ENCODE peak calls at places on chromosomes 2 and 18, in eight cellular contexts. U is DND-41, E is astrocyte, A is PC-3, S is HCT116, Y is upper lobe of right lung, G is psoas muscle, O is neural progenitor cell. L is an unnamed sample. For H3K36me3 and H3K4me1, the result is how much of the 10 kb centered on the place peaks cover.

GRCh38 chr2:45643095-45643494 is 8.4 kb upstream of the PRKCE start:
- DNase-seq in Y (no peak), A (no peak), E (no peak), G (no peak), U (no peak), S (no peak), O (peak), L (no peak)

GRCh38 chr18:58135806-58136331 is 91.8 kb downstream of the NEDD4L start:
- DNase-seq in U (peak), A (peak), G (no peak), S (peak), Y (no peak), O (peak), E (peak), L (peak)

GRCh38 chr2:191687867-191688266 is 9.9 kb downstream of the NABP1 start:
- DNase-seq in A (no peak), G (no peak), Y (no peak), U (no peak), E (no peak), O (no peak), S (no peak), L (no peak)

GRCh38 chr2:163717993-163718680 is 17.7 kb downstream of the FIGN start:
- DNase-seq in A (no peak), S (no peak), Y (no peak), E (no peak), G (no peak), O (peak), U (no peak), L (no peak)

GRCh38 chr2:111662771-111663470 is 221.1 kb downstream of the ANAPC1 start:
- DNase-seq in O (no peak), S (no peak), A (peak), G (no peak), E (peak), Y (no peak), U (peak), L (no peak)

GRCh38 chr2:236715077-236715476 is 145.5 kb downstream of the ACKR3 start:
- DNase-seq in U (no peak), A (no peak), G (no peak), S (no peak), E (peak), Y (no peak), O (peak), L (peak)

GRCh38 chr2:112883669-112884068 is 27.3 kb upstream of the IL37 start:
- DNase-seq in E (no peak), A (no peak), S (no peak), G (no peak), U (no peak), Y (no peak), O (no peak), L (no peak)

GRCh38 chr18:31657823-31658669 is 26.3 kb downstream of the B4GALT6 start:
- DNase-seq in E (no peak), U (no peak), A (no peak), S (no peak), Y (no peak), O (no peak), G (no peak), L (no peak)

GRCh38 chr2:190493095-190493494 is 41.4 kb downstream of the NEMP2 start:
- DNase-seq in S (no peak), E (no peak), U (no peak), G (no peak), A (no peak), Y (no peak), O (no peak), L (no peak)

GRCh38 chr2:15750822-15751221 is 159.2 kb downstream of the DDX1 start:
- DNase-seq in G (no peak), U (no peak), Y (no peak), S (no peak), E (no peak), A (no peak), O (no peak), L (peak)

GRCh38 chr2:64133828-64134227 is 10.4 kb downstream of the PELI1 start:
- DNase-seq in A (peak), E (peak), Y (no peak), G (no peak), S (no peak), O (no peak), U (no peak), L (no peak)

GRCh38 chr2:161369311-161369710 is 46.8 kb upstream of the TBR1 start:
- DNase-seq in S (no peak), E (no peak), A (no peak), O (no peak), Y (no peak), G (no peak), U (no peak), L (no peak)

GRCh38 chr2:127619901-127620705 is 25.9 kb upstream of the GPR17 start:
- DNase-seq in U (peak), E (no peak), A (peak), O (no peak), S (no peak), G (no peak), Y (peak), L (peak)

GRCh38 chr2:49154140-49154539 is at the start of gene FSHR:
- DNase-seq in O (no peak), E (no peak), S (no peak), U (no peak), G (no peak), Y (no peak), A (no peak), L (no peak)

GRCh38 chr2:68031043-68031442 is 31.8 kb downstream of the C1D start:
- DNase-seq in G (no peak), S (no peak), Y (no peak), U (no peak), A (peak), E (no peak), O (no peak), L (no peak)

GRCh38 chr2:168518555-168519066 is 62.5 kb downstream of the CERS6 start:
- DNase-seq in O (peak), Y (no peak), A (no peak), E (peak), G (no peak), U (no peak), S (no peak), L (no peak)

GRCh38 chr2:199310654-199311275 is 147.0 kb downstream of the SATB2 start:
- DNase-seq in E (no peak), S (no peak), U (no peak), O (no peak), A (no peak), G (no peak), Y (no peak), L (no peak)

GRCh38 chr2:199309411-199309810 is 148.3 kb downstream of the SATB2 start:
- DNase-seq in S (no peak), O (no peak), Y (no peak), A (no peak), U (no peak), G (no peak), E (no peak), L (no peak)

GRCh38 chr2:199309973-199310372 is 147.8 kb downstream of the SATB2 start:
- DNase-seq in A (no peak), Y (no peak), S (no peak), O (peak), U (no peak), G (no peak), E (no peak), L (no peak)

GRCh38 chr2:199307461-199307860 is 150.3 kb downstream of the SATB2 start:
- DNase-seq in S (no peak), U (no peak), O (no peak), E (peak), G (no peak), A (no peak), Y (no peak), L (no peak)

GRCh38 chr2:199308567-199308966 is 149.2 kb downstream of the SATB2 start:
- DNase-seq in U (no peak), O (no peak), E (no peak), A (no peak), Y (no peak), G (no peak), S (no peak), L (no peak)
- H3K27ac ChIP-seq in U (no peak), O (no peak), E (no peak), A (no peak), Y (no peak), G (no peak), S (no peak), L (no peak)

GRCh38 chr2:95110395-95110794 is 11.2 kb downstream of the MRPS5 start:
- DNase-seq in S (no peak), U (no peak), A (no peak), Y (no peak), O (no peak), E (no peak), G (no peak), L (no peak)

GRCh38 chr2:95104606-95105005 is 17.0 kb downstream of the MRPS5 start:
- DNase-seq in U (no peak), Y (no peak), G (no peak), A (no peak), O (no peak), E (no peak), S (no peak), L (no peak)

GRCh38 chr2:95109260-95109659 is 12.3 kb downstream of the MRPS5 start:
- DNase-seq in G (no peak), Y (no peak), A (no peak), E (no peak), O (no peak), S (no peak), U (no peak), L (no peak)

GRCh38 chr2:95106081-95106480 is 15.5 kb downstream of the MRPS5 start:
- DNase-seq in O (no peak), Y (no peak), E (no peak), G (no peak), S (no peak), U (no peak), A (no peak), L (no peak)
- H3K36me3 ChIP-seq in O (under half), Y (half or more), E (half or more), G (half or more), S (half or more), U (half or more), A (half or more), L (under half)

GRCh38 chr2:69939722-69940121 is 21.7 kb downstream of the ASPRV1 start:
- DNase-seq in A (no peak), Y (no peak), O (peak), G (no peak), E (no peak), U (no peak), S (no peak), L (no peak)
- H3K4me1 ChIP-seq in A (under half), Y (under half), O (under half), G (under half), E (under half), U (under half), S (under half), L (under half)

GRCh38 chr18:13134551-13135401 is 83.8 kb upstream of the LDLRAD4 start:
- DNase-seq in Y (no peak), E (no peak), O (no peak), A (no peak), G (no peak), U (no peak), S (no peak), L (no peak)
- H3K27ac ChIP-seq in Y (no peak), E (no peak), O (no peak), A (no peak), G (no peak), U (no peak), S (no peak), L (no peak)

GRCh38 chr2:98554116-98554861 is 54.0 kb downstream of the COA5 start:
- DNase-seq in O (no peak), A (no peak), U (no peak), S (no peak), Y (no peak), E (no peak), G (no peak), L (no peak)

GRCh38 chr2:98550165-98550564 is 58.1 kb downstream of the COA5 start:
- DNase-seq in S (no peak), G (no peak), E (no peak), A (no peak), Y (no peak), U (no peak), O (no peak), L (no peak)

GRCh38 chr2:98548920-98549818 is 59.1 kb downstream of the COA5 start:
- DNase-seq in A (no peak), Y (no peak), E (no peak), O (no peak), G (no peak), U (peak), S (no peak), L (peak)

GRCh38 chr2:98552499-98553179 is 55.7 kb downstream of the COA5 start:
- DNase-seq in S (no peak), G (no peak), O (no peak), U (no peak), E (peak), A (peak), Y (no peak), L (no peak)

DNA sequence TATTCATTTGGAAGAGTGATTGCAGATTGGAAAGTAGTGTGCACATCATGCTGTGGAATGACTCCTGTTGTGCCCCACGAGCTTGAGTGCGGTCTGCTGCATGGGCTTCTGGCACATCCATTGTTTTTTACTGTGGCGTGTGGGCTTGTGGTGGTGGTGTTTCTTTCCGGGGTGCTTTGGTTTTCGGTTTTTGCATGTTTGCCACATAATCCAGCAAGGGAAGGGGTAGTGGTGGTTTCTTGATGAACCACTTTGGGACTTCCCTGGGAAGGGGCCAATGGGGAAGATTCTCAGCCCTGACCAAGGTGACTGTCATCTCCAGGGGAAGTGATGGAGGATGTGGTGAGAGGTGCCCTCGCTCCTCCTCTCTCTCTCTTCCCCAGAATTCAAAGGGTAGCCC is 57.0 kb downstream of the COA5 start:
- DNase-seq in S (no peak), U (no peak), O (no peak), G (no peak), Y (no peak), A (no peak), E (no peak), L (no peak)
- H3K36me3 ChIP-seq in S (under half), U (half or more), O (under half), G (half or more), Y (half or more), A (under half), E (under half), L (under half)

GRCh38 chr18:3510024-3510423 is 60.1 kb downstream of the TGIF1 start:
- DNase-seq in O (no peak), A (no peak), S (no peak), G (no peak), Y (no peak), U (no peak), E (no peak), L (no peak)
- H3K4me1 ChIP-seq in O (under half), A (under half), S (under half), G (under half), Y (under half), U (under half), E (under half), L (under half)

DNA sequence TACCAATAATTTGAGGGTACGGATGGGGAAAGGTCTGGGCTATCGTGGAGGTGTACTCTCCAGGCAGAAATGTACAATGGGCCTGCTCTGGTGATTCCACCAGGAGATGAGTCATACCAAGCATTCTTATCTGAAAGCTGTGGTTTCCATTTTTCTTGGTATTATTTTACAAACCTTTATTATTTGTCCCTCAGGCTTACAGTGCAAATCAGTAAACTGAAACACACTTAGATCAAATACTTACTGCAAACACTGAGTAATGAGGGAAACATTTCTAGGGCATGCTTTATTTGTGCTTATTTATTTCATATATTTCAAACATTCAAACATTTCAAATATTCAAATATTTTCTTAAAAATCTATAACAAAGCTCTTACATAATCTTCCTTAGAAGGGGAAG is 319.8 kb downstream of the RND3 start:
- DNase-seq in S (no peak), A (peak), Y (no peak), G (no peak), E (peak), O (no peak), U (no peak), L (no peak)
- H3K27ac ChIP-seq in S (no peak), A (peak), Y (no peak), G (no peak), E (peak), O (no peak), U (no peak), L (no peak)